ENCODE peak calls at places on chromosomes 5 and 9, in seven cellular contexts. P, C, I, U, X, N and Z are unnamed samples.

GRCh38 chr9:79765466-79765865 is 193.7 kb downstream of the TLE4 start:
- DNase-seq in P (no peak), C (no peak), I (no peak), U (no peak), X (no peak), N (no peak), Z (no peak)

GRCh38 chr9:132006657-132007370 is 72.9 kb downstream of the MED27 start:
- DNase-seq in P (no peak), C (no peak), I (no peak), U (no peak), X (peak; percentile 67), N (no peak), Z (no peak)

GRCh38 chr5:82885657-82886389 is 191.4 kb downstream of the TMEM167A start:
- DNase-seq in P (no peak), C (no peak), I (no peak), U (no peak), X (peak; percentile 16), N (no peak), Z (peak; percentile 46)

GRCh38 chr5:143443330-143443729 is 39.8 kb upstream of the NR3C1 start:
- DNase-seq in P (no peak), C (no peak), I (no peak), U (no peak), X (no peak), N (no peak), Z (no peak)

GRCh38 chr9:136543830-136544548 is 1.9 kb downstream of the NOTCH1 start:
- DNase-seq in P (no peak), C (no peak), I (no peak), U (peak; percentile 78), X (no peak), N (no peak), Z (no peak)

GRCh38 chr5:32679218-32679617 is 31.9 kb upstream of the NPR3 start:
- DNase-seq in P (no peak), C (no peak), I (no peak), U (no peak), X (no peak), N (no peak), Z (no peak)

GRCh38 chr5:79346420-79346824 is 110.5 kb downstream of the JMY start:
- DNase-seq in P (peak; percentile 56), C (peak; percentile 65), I (no peak), U (no peak), X (no peak), N (no peak), Z (no peak)

GRCh38 chr5:179123491-179124328 is 63.5 kb downstream of the ZNF354C start:
- DNase-seq in P (no peak), C (no peak), I (no peak), U (no peak), X (no peak), N (peak; percentile 13), Z (no peak)

GRCh38 chr9:77731930-77732329 is 83.8 kb upstream of the GNA14 start:
- DNase-seq in P (no peak), C (no peak), I (peak; percentile 21), U (no peak), X (peak; percentile 42), N (no peak), Z (no peak)

GRCh38 chr5:141245250-141245717 is at the start of gene PCDHB15:
- DNase-seq in P (no peak), C (peak; percentile 44), I (peak; percentile 30), U (peak; percentile 9), X (no peak), N (peak; percentile 83), Z (no peak)

GRCh38 chr9:29160763-29161353 is 1587.6 kb upstream of the C9orf72 start:
- DNase-seq in P (no peak), C (no peak), I (no peak), U (no peak), X (no peak), N (peak; percentile 49), Z (no peak)

GRCh38 chr9:10134266-10134665 is 478.5 kb downstream of the PTPRD start:
- DNase-seq in P (no peak), C (no peak), I (no peak), U (no peak), X (no peak), N (no peak), Z (no peak)

GRCh38 chr9:87084407-87084806 is 137.1 kb upstream of the GAS1 start:
- DNase-seq in P (no peak), C (no peak), I (no peak), U (no peak), X (no peak), N (no peak), Z (no peak)

GRCh38 chr5:78813906-78814518 is 165.4 kb upstream of the LHFPL2 start:
- DNase-seq in P (no peak), C (no peak), I (no peak), U (no peak), X (no peak), N (no peak), Z (no peak)

GRCh38 chr5:59039003-59039295 is 456.1 kb downstream of the RAB3C start:
- DNase-seq in P (no peak), C (no peak), I (no peak), U (no peak), X (no peak), N (no peak), Z (no peak)

GRCh38 chr5:143979044-143979690 is 167.2 kb downstream of the HMHB1 start:
- DNase-seq in P (no peak), C (no peak), I (no peak), U (no peak), X (no peak), N (no peak), Z (no peak)

GRCh38 chr9:78001946-78002731 is 29.5 kb downstream of the GNAQ start:
- DNase-seq in P (no peak), C (peak; percentile 45), I (no peak), U (peak; percentile 40), X (no peak), N (no peak), Z (no peak)

GRCh38 chr9:126722922-126723806 is 81.7 kb upstream of the ZBTB43 start:
- DNase-seq in P (no peak), C (peak; percentile 71), I (peak; percentile 87), U (no peak), X (no peak), N (peak; percentile 60), Z (peak; percentile 64)

GRCh38 chr5:88245893-88246244 is 22.8 kb downstream of the TMEM161B start:
- DNase-seq in P (no peak), C (no peak), I (no peak), U (peak; percentile 35), X (no peak), N (no peak), Z (no peak)

GRCh38 chr5:151156732-151157402 is 712 bp downstream of the ANXA6 start:
- DNase-seq in P (no peak), C (no peak), I (peak; percentile 62), U (no peak), X (no peak), N (peak; percentile 54), Z (no peak)

GRCh38 chr5:93192107-93192506 is 388.9 kb downstream of the NR2F1-AS1 start:
- DNase-seq in P (peak; percentile 91), C (no peak), I (no peak), U (peak; percentile 71), X (no peak), N (no peak), Z (no peak)

GRCh38 chr5:123875444-123876264 is 363.7 kb downstream of the CSNK1G3 start:
- DNase-seq in P (no peak), C (no peak), I (no peak), U (peak; percentile 52), X (no peak), N (peak; percentile 56), Z (no peak)

GRCh38 chr9:20853866-20854265 is 169.8 kb downstream of the FOCAD start:
- DNase-seq in P (no peak), C (no peak), I (no peak), U (no peak), X (no peak), N (no peak), Z (no peak)

GRCh38 chr5:36529142-36529541 is 77.3 kb upstream of the SLC1A3 start:
- DNase-seq in P (no peak), C (no peak), I (no peak), U (no peak), X (no peak), N (no peak), Z (no peak)

GRCh38 chr9:96605328-96605727 is 14.3 kb downstream of the CDC14B start:
- DNase-seq in P (no peak), C (no peak), I (no peak), U (no peak), X (no peak), N (no peak), Z (no peak)

DNA sequence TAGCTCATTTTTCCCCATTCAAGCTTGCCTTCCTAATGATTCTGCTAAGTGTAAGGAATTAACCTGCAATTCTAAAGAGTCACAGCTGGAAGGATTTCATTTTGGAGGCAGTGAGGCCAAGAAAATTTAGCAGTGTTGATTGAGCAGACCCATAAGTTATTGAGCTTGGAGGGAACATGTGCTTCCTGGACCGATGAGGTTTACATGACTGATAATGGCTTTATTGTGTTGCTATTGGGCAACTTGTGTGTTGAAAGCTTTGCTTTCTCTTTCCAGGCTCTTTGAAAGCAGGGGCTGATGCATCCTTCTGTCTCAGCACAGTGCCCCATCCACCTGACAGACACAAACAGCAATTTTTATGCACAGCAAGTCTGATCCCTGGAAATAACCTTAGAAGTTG is 398.9 kb upstream of the PCSK5 start:
- DNase-seq in P (no peak), C (no peak), I (no peak), U (no peak), X (no peak), N (no peak), Z (no peak)
- TF ChIP-seq JUND in P (no peak), C (no peak), I (no peak), U (no peak), X (no peak), N (no peak), Z (no peak)

GRCh38 chr5:60649288-60649917 is 50.6 kb downstream of the DEPDC1B start:
- DNase-seq in P (peak; percentile 33), C (peak; percentile 37), I (peak; percentile 23), U (peak; percentile 59), X (peak; percentile 15), N (no peak), Z (no peak)
- TF ChIP-seq JUND in P (no peak), C (no peak), I (no peak), U (no peak), X (no peak), N (no peak), Z (no peak)

GRCh38 chr5:137566780-137567179 is 67.7 kb upstream of the SPOCK1 start:
- DNase-seq in P (no peak), C (no peak), I (peak; percentile 25), U (no peak), X (no peak), N (no peak), Z (no peak)
- TF ChIP-seq JUND in P (no peak), C (no peak), I (no peak), U (no peak), X (no peak), N (no peak), Z (no peak)

GRCh38 chr9:2231831-2232230 is 216.7 kb downstream of the SMARCA2 start:
- DNase-seq in P (no peak), C (no peak), I (no peak), U (no peak), X (no peak), N (no peak), Z (no peak)

GRCh38 chr9:2229109-2229733 is 214.1 kb downstream of the SMARCA2 start:
- DNase-seq in P (no peak), C (no peak), I (no peak), U (no peak), X (no peak), N (no peak), Z (peak; percentile 36)

GRCh38 chr9:2235623-2236022 is 220.5 kb downstream of the SMARCA2 start:
- DNase-seq in P (no peak), C (no peak), I (no peak), U (no peak), X (no peak), N (no peak), Z (no peak)

GRCh38 chr9:2230362-2230761 is 215.2 kb downstream of the SMARCA2 start:
- DNase-seq in P (no peak), C (no peak), I (no peak), U (no peak), X (no peak), N (no peak), Z (no peak)

GRCh38 chr9:2234371-2234893 is 219.3 kb downstream of the SMARCA2 start:
- DNase-seq in P (no peak), C (no peak), I (peak; percentile 64), U (no peak), X (no peak), N (no peak), Z (peak; percentile 29)
- TF ChIP-seq JUND in P (no peak), C (no peak), I (no peak), U (no peak), X (no peak), N (no peak), Z (no peak)